ENCODE peak calls at places on chromosomes 1 and 21, in four cellular contexts. S is HCT116, A is mammary epithelial cell, F is GM23338. P is an unnamed sample.

GRCh38 chr1:110067957-110068645 is 2.4 kb downstream of the ALX3 start:
- DNase-seq in S (no peak), A (no peak), F (peak), P (no peak)

GRCh38 chr1:147840909-147841308 is 61.7 kb upstream of the GJA8 start:
- DNase-seq in S (peak), A (no peak), F (no peak), P (peak)

GRCh38 chr21:42233067-42233981 is 14.4 kb downstream of the ABCG1 start:
- DNase-seq in S (no peak), A (no peak), F (peak), P (peak)

GRCh38 chr1:68178821-68179490 is 53.4 kb downstream of the WLS start:
- DNase-seq in S (no peak), A (peak), F (no peak), P (peak)

GRCh38 chr1:244273845-244274619 is 177.7 kb downstream of the ADSS2 start:
- DNase-seq in S (peak), A (peak), F (no peak), P (peak)

GRCh38 chr21:37410639-37411038 is 44.1 kb downstream of the DYRK1A start:
- DNase-seq in S (no peak), A (no peak), F (no peak), P (no peak)

GRCh38 chr1:33298623-33299277 is 22.1 kb downstream of the A3GALT2 start:
- DNase-seq in S (peak), A (peak), F (peak), P (peak)

GRCh38 chr1:163202833-163203451 is at the start of gene RGS5:
- DNase-seq in S (no peak), A (no peak), F (peak), P (peak)

GRCh38 chr21:32727478-32727727 is 410 bp downstream of the SYNJ1 start:
- DNase-seq in S (no peak), A (no peak), F (no peak), P (no peak)

DNA sequence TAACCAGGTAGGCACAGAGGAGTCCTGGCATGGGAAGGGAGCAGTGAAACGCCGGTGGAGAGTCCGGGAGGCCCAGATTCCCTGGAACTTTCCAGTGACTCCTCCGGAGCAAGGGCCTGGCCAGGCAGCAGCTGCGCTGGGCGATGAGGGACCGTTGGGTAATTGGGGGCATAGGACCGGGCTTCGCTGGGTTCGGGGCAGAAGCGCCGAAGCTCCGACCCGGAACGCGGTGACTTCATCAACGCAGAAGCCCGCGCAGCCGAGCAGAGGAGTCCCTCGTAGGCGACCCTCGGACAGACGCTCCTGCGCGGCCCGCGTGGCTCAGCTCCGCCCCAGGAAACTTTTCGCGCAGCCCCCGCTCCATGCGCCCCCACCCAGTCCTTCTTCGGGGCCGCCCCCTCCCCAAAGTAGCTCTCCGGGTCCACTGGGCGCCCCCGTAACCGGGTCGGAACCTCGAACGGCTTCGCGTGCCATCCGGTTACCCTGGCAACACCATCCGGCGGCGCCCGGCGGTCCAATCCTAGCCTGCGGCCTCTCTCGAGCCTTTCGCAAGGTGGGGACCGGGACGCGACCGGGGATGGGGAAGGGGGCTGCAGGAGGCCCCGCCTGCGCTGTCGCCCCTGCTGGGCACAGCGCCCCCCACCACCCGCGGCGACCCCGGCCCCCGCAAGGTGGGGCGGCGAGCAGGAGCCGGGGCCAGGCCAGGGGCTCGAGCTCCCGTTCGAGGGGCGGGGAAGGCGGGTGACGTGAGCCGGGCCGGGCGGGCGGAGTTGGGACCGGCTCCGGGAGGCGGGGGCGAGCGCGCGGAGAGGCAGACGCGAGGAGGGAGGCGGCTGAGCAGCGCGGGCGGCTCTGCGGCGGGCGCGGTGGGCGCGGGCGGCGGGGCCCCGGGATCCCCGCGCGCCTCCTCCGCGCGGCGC is at the start of gene AJAP1:
- DNase-seq in S (no peak), A (no peak), F (no peak), P (no peak)
- H3K4me2 ChIP-seq in S (no peak), A (peak), F (no peak), P (no peak)

DNA sequence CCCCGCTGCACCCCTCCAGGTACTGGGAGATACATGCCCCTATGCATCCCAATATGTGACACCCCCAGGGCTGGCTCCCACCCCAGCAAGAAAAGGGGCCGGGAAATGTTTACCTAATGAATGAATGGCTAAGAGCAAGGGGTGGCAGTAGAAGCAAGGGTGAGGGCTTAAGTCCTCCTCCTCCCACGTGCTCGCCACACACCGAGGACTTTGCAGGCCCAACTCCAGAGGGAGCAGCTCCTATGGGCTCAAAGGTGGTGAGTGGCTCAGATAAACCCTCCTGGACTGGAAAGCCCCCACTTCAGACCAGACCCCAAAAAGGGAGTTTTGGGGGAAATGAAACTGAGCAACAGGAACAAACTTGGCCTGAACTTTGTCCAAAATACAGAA is 11.4 kb downstream of the SLC45A3 start:
- DNase-seq in S (no peak), A (no peak), F (no peak), P (no peak)
- H3K4me2 ChIP-seq in S (peak), A (no peak), F (peak), P (no peak)

DNA sequence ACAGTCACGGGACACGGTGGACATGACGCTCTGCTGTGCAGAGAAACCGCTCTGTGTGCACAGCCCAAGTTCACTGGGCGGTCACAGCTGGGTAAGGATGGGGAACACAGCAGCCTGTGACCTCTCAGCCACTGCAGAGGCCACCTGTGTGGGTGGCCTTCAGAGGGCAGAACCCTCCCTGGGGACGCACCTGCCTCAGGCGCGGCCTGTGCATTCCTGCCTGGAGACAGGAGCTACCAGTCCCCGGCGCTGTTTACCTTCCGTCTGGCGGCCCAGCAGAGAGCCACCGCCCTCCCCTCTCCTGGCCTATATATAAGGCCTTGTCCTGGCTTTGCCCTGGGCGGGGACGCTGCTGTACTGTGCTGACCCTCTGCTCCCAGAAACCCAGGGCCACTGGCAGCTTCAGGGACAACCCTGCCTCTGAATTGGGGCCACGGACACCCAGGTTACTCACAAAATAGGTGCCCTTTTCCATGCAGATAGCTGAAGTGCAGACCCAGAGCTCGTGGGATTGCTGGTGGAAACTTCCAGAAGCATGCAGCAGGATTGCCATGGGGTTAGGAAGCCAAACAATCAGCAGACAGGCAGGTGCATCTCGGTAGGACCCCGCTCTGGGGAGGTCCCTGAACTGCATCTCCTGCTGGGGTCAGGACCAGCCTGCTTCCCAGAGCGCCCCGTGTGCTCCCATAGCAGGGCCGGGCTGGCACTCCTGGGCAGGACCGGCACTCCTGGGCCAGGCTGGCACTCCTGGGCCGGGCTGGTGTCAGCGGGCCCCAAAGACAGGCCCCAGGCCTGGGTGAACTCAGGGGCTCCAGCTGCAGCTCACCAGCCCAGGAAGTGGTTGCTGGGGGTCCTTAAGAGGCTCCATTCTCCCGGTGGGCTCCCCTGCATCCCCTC is 83.6 kb downstream of the SIK1 start:
- DNase-seq in S (no peak), A (no peak), F (no peak), P (no peak)
- H3K4me2 ChIP-seq in S (no peak), A (no peak), F (no peak), P (no peak)

DNA sequence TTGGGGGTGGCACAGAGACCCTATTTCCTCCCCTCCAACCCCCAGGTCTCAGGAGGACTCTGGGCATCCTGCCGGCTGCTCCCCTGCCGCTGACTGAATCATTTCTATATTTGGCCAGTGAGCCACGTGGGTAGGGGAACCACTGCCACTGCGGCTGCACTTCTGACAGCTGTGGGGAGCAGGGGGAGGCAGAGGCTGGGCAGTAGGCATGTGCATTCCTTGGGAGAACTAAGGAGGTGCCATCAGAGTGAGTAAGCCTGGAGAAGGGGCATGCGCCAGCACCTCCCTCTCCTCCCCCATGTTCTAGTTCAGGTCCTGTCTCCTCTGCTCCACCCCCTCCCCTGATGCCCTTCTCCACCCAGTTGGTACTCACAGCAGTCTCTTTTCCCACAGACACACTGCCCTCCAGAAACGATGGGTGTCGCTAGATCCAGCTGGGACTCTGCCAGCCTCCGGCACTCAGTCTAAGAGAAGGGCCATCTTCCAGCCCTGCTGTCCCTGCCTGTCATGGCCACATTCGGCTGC is 12.0 kb downstream of the PPFIA4 start:
- DNase-seq in S (no peak), A (peak), F (no peak), P (peak)
- H3K4me2 ChIP-seq in S (no peak), A (no peak), F (no peak), P (peak)

GRCh38 chr1:182447660-182448059 is 2.3 kb upstream of the RGSL1 start:
- DNase-seq in S (no peak), A (no peak), F (no peak), P (no peak)

GRCh38 chr1:182441719-182442118 is 8.2 kb upstream of the RGSL1 start:
- DNase-seq in S (no peak), A (no peak), F (no peak), P (no peak)

GRCh38 chr1:182442333-182442732 is 7.6 kb upstream of the RGSL1 start:
- DNase-seq in S (no peak), A (no peak), F (no peak), P (no peak)

GRCh38 chr1:182446033-182446669 is 3.8 kb upstream of the RGSL1 start:
- DNase-seq in S (peak), A (peak), F (peak), P (peak)

DNA sequence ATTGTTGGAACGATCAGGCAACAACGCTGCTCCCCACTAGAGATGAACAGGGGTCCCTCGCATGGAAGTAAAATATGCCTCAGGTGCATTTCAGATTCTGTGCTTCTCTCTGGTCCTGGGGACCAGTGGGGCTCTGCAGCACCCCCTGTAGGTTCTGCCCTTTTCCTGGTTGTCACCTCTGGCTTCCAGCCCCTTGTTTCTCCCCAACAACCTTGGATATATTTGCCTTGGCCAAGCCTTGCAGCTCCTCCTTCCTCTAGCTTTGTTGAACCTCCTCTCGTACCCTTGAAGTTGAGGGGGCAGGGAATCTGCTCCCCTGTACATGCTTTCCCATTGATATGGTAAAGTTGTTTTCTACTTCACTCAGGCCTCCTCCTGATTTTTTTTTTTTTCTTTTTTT is 5.4 kb upstream of the RGSL1 start:
- DNase-seq in S (no peak), A (no peak), F (peak), P (peak)
- H3K4me2 ChIP-seq in S (no peak), A (no peak), F (peak), P (no peak)

DNA sequence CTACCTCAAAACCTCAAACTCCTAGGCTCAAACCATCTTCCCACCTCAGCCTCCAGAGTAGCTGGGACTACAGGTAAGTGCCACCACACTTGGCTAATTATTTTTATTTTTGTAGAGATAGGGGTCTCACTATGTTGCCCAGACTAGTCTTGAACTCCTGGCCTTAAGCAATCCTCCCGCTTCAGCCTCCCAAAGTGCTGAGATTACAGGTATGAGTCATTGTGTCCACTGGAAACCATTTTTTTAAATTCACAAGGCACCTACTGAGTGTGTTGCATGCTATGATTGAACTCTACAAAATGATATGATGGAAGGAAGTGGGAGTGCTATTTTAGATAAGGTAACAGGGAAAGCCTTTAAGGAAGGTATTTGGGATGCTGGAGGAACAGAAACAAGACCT is 41.8 kb upstream of the RCOR3 start:
- DNase-seq in S (no peak), A (no peak), F (no peak), P (no peak)
- H3K4me2 ChIP-seq in S (no peak), A (no peak), F (no peak), P (no peak)

P was measured in GM23248.